ENCODE peak calls at places on chromosomes 1 and 21, in nine cellular contexts. C, L, O, F, K, T, X, D and G are unnamed samples. For H3K36me3, the result is how much of the 10 kb centered on the place peaks cover.

GRCh38 chr1:231934797-231935196 is 308.2 kb downstream of the DISC1 start:
- DNase-seq in X (no peak), D (peak), O (no peak), K (no peak), C (no peak), L (no peak), T (no peak), F (no peak), G (no peak)

GRCh38 chr1:13701274-13701650 is 1.3 kb downstream of the PRDM2 start:
- DNase-seq in F (no peak), K (no peak), C (no peak), T (no peak), D (no peak), O (no peak), X (no peak), L (no peak), G (peak)

GRCh38 chr21:38979271-38980196 is 173.8 kb downstream of the ETS2 start:
- DNase-seq in T (no peak), D (peak), L (no peak), F (no peak), X (no peak), C (no peak), O (no peak), K (no peak), G (no peak)

GRCh38 chr1:171061425-171062143 is 29.1 kb upstream of the FMO3 start:
- DNase-seq in O (no peak), L (no peak), K (no peak), C (no peak), D (peak), T (no peak), F (no peak), X (no peak), G (no peak)

GRCh38 chr1:224433041-224433670 is 1.4 kb downstream of the WDR26 start:
- DNase-seq in L (peak), X (peak), T (no peak), F (no peak), O (no peak), D (no peak), C (no peak), K (peak), G (no peak)

GRCh38 chr1:3837685-3838084 is 19.3 kb downstream of the CEP104 start:
- DNase-seq in L (no peak), T (no peak), X (no peak), K (no peak), F (no peak), C (no peak), O (no peak), D (no peak), G (no peak)

GRCh38 chr1:81030441-81030840 is 770.3 kb upstream of the ADGRL2 start:
- DNase-seq in D (no peak), O (no peak), C (no peak), F (no peak), K (no peak), X (no peak), L (no peak), T (no peak), G (no peak)

GRCh38 chr1:42806171-42806570 is 10.8 kb upstream of the ERMAP start:
- DNase-seq in K (no peak), D (no peak), O (no peak), L (no peak), X (no peak), C (no peak), F (no peak), T (no peak), G (no peak)

GRCh38 chr1:167648978-167649752 is 19.1 kb downstream of the RCSD1 start:
- DNase-seq in K (no peak), O (no peak), T (no peak), C (peak), F (no peak), L (no peak), D (no peak), X (no peak), G (no peak)

GRCh38 chr1:229661022-229661877 is 35.2 kb downstream of the URB2 start:
- DNase-seq in K (peak), X (peak), C (peak), F (peak), D (peak), O (peak), T (peak), L (peak), G (peak)

GRCh38 chr1:228423399-228424053 is 6.9 kb upstream of the TRIM17 start:
- DNase-seq in L (no peak), K (no peak), T (no peak), X (no peak), C (no peak), F (no peak), D (no peak), O (no peak), G (no peak)

GRCh38 chr21:42724226-42724920 is 71.0 kb downstream of the PDE9A start:
- DNase-seq in X (no peak), O (no peak), T (no peak), C (peak), K (peak), F (no peak), L (no peak), D (peak), G (no peak)

GRCh38 chr1:64675718-64676345 is 69.0 kb upstream of the RAVER2 start:
- DNase-seq in K (no peak), T (no peak), C (no peak), F (no peak), L (no peak), O (no peak), D (peak), X (no peak), G (no peak)

GRCh38 chr1:184408580-184408979 is 21.8 kb downstream of the C1orf21 start:
- DNase-seq in K (no peak), L (no peak), D (no peak), F (no peak), T (no peak), C (no peak), X (no peak), O (no peak), G (no peak)

GRCh38 chr1:235327559-235328270 is at the start of gene ARID4B:
- DNase-seq in F (peak), X (peak), C (peak), O (peak), K (no peak), T (peak), L (no peak), D (no peak), G (peak)

GRCh38 chr1:109840011-109840629 is 70.5 kb upstream of the CSF1 start:
- DNase-seq in D (no peak), T (no peak), O (no peak), C (no peak), L (no peak), F (no peak), X (no peak), K (no peak), G (no peak)

GRCh38 chr1:8913457-8913856 is 32.2 kb upstream of the CA6 start:
- DNase-seq in C (no peak), K (no peak), T (no peak), X (no peak), O (no peak), D (no peak), L (no peak), F (no peak), G (no peak)

GRCh38 chr1:155294520-155295182 is 6.6 kb downstream of the PKLR start:
- DNase-seq in D (no peak), O (no peak), T (no peak), X (no peak), F (no peak), L (no peak), K (no peak), C (no peak), G (no peak)

GRCh38 chr21:46363698-46364097 is 39.7 kb downstream of the PCNT start:
- DNase-seq in O (peak), L (no peak), F (no peak), C (no peak), D (no peak), T (no peak), X (no peak), K (no peak), G (no peak)

GRCh38 chr1:244137725-244138124 is 86.6 kb downstream of the ZBTB18 start:
- DNase-seq in C (no peak), T (no peak), F (no peak), X (no peak), K (no peak), D (no peak), L (no peak), O (no peak), G (no peak)

GRCh38 chr1:212212343-212212742 is 72.9 kb upstream of the PPP2R5A start:
- DNase-seq in K (no peak), X (no peak), L (no peak), F (no peak), O (no peak), C (no peak), D (no peak), T (no peak), G (no peak)

GRCh38 chr1:226615876-226616275 is 67.3 kb downstream of the STUM start:
- DNase-seq in D (no peak), K (no peak), F (peak), O (no peak), X (peak), C (no peak), L (no peak), T (no peak), G (no peak)
- H3K27ac ChIP-seq in D (no peak), K (no peak), F (no peak), O (no peak), X (no peak), C (no peak), L (no peak), T (no peak), G (no peak)

GRCh38 chr1:200304146-200304545 is 105.7 kb downstream of the ZNF281 start:
- DNase-seq in T (no peak), C (no peak), L (no peak), F (no peak), D (no peak), X (no peak), O (no peak), K (no peak), G (no peak)

GRCh38 chr1:200302893-200303250 is 107.0 kb downstream of the ZNF281 start:
- DNase-seq in D (peak), F (no peak), L (no peak), K (peak), X (no peak), T (no peak), C (peak), O (no peak), G (no peak)

GRCh38 chr1:200299571-200299970 is 110.3 kb downstream of the ZNF281 start:
- DNase-seq in O (no peak), X (no peak), K (no peak), C (no peak), F (no peak), T (no peak), D (no peak), L (no peak), G (no peak)

GRCh38 chr1:200301152-200301551 is 108.7 kb downstream of the ZNF281 start:
- DNase-seq in F (no peak), K (no peak), D (no peak), C (no peak), T (no peak), X (no peak), O (no peak), L (no peak), G (no peak)

GRCh38 chr1:200302192-200302892 is 107.5 kb downstream of the ZNF281 start:
- DNase-seq in T (no peak), D (peak), C (peak), X (no peak), K (peak), O (no peak), L (peak), F (no peak), G (peak)
- TF ChIP-seq CTCF in T (no peak), D (peak), C (no peak), X (no peak), K (no peak), O (no peak), L (no peak), F (no peak), G (no peak)

DNA sequence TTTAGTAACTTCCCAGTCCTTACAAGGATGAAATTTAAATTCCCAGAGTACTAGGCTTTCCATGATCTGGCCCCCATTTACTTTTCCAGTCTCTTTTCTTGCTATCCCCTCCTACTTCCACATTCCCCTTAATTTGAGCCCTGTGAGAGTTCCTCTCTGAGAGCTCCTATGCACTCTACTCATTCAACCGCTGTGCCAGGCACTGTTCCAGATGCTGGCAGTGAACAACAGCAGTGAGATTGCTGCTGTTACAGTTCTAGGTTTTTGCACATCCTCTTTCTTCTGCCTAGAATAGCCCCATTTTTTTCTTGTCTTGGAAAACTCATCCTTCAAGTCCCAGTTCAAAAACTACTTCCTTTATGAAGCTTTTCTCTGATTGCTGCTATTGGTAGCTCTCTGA is 18.8 kb downstream of the ATF6 start:
- DNase-seq in F (no peak), K (no peak), X (no peak), O (peak), C (peak), D (no peak), L (no peak), T (no peak), G (no peak)
- H3K36me3 ChIP-seq in F (under half), K (under half), X (under half), O (under half), C (under half), D (under half), L (under half), T (under half), G (under half)

GRCh38 chr1:99663501-99663900 is 17.6 kb downstream of the PALMD start:
- DNase-seq in D (no peak), O (no peak), K (no peak), X (no peak), F (no peak), L (no peak), T (no peak), C (no peak), G (no peak)
- H3K27ac ChIP-seq in D (peak), O (peak), K (peak), X (peak), F (no peak), L (no peak), T (no peak), C (peak), G (no peak)